ENCODE peak calls at places on chromosomes 3 and 15, in eight cellular contexts. M is right cardiac atrium; B is vagina; Q is CD4-positive, CD25-positive, alpha-beta regulatory T cell; V is GM23248; U is transverse colon; I is aorta; D is stomach. E is an unnamed sample.

GRCh38 chr15:91302588-91303439 is 202.8 kb downstream of the SV2B start:
- DNase-seq in M (no peak), B (no peak), Q (peak; percentile 61), V (peak; percentile 76), U (peak; percentile 16), I (no peak), D (no peak), E (no peak)

GRCh38 chr15:91018178-91018577 is 4.2 kb downstream of the VPS33B start:
- DNase-seq in M (no peak), B (no peak), Q (no peak), V (no peak), U (no peak), I (no peak), D (no peak), E (no peak)

GRCh38 chr3:58994746-58995330 is 55.0 kb downstream of the CFAP20DC start:
- DNase-seq in M (no peak), B (no peak), Q (peak; percentile 41), V (peak; percentile 83), U (peak; percentile 18), I (no peak), D (no peak), E (no peak)

GRCh38 chr3:8732413-8732812 is 1.2 kb upstream of the CAV3 start:
- DNase-seq in M (no peak), B (no peak), Q (no peak), V (no peak), U (no peak), I (no peak), D (no peak), E (no peak)

GRCh38 chr3:68162644-68163043 is 508.2 kb upstream of the SUCLG2 start:
- DNase-seq in M (no peak), B (no peak), Q (no peak), V (no peak), U (no peak), I (no peak), D (no peak), E (no peak)

GRCh38 chr3:134374791-134375541 is 719 bp upstream of the AMOTL2 start:
- DNase-seq in M (peak; percentile 79), B (no peak), Q (no peak), V (no peak), U (peak; percentile 67), I (peak; percentile 75), D (peak; percentile 77), E (peak; percentile 52)

GRCh38 chr3:147656023-147656422 is 246.9 kb downstream of the ZIC1 start:
- DNase-seq in M (no peak), B (no peak), Q (no peak), V (peak; percentile 27), U (no peak), I (no peak), D (no peak), E (no peak)

GRCh38 chr3:77303943-77304778 is 264.3 kb downstream of the ROBO2 start:
- DNase-seq in M (no peak), B (no peak), Q (no peak), V (no peak), U (no peak), I (no peak), D (no peak), E (no peak)

GRCh38 chr3:95923496-95924210 is 890.7 kb upstream of the EPHA6 start:
- DNase-seq in M (no peak), B (no peak), Q (no peak), V (peak; percentile 96), U (no peak), I (no peak), D (no peak), E (no peak)

GRCh38 chr3:146125946-146126345 is 35.0 kb downstream of the PLOD2 start:
- DNase-seq in M (no peak), B (no peak), Q (no peak), V (peak; percentile 95), U (no peak), I (no peak), D (no peak), E (no peak)

GRCh38 chr15:63943829-63944680 is 102.2 kb downstream of the DAPK2 start:
- DNase-seq in M (no peak), B (no peak), Q (no peak), V (no peak), U (no peak), I (peak; percentile 60), D (no peak), E (no peak)

GRCh38 chr3:168877899-168878298 is 782.2 kb upstream of the GOLIM4 start:
- DNase-seq in M (no peak), B (no peak), Q (no peak), V (no peak), U (no peak), I (no peak), D (peak; percentile 33), E (no peak)

GRCh38 chr3:155248531-155249187 is 44.8 kb downstream of the STRIT1 start:
- DNase-seq in M (no peak), B (no peak), Q (no peak), V (no peak), U (no peak), I (no peak), D (no peak), E (no peak)

GRCh38 chr3:155252021-155252420 is 41.5 kb downstream of the STRIT1 start:
- DNase-seq in M (no peak), B (no peak), Q (no peak), V (no peak), U (no peak), I (no peak), D (no peak), E (no peak)

GRCh38 chr3:155254445-155254844 is 39.0 kb downstream of the STRIT1 start:
- DNase-seq in M (no peak), B (no peak), Q (no peak), V (no peak), U (no peak), I (no peak), D (no peak), E (no peak)

GRCh38 chr3:155252535-155252934 is 40.9 kb downstream of the STRIT1 start:
- DNase-seq in M (no peak), B (no peak), Q (no peak), V (peak; percentile 49), U (no peak), I (no peak), D (no peak), E (no peak)
- H3K9me3 ChIP-seq in M (no peaks in the 10 kb centered on the region), B (peaks cover 3% of the 10 kb centered on the region), Q (no peaks in the 10 kb centered on the region), V (no peaks in the 10 kb centered on the region), U (no peaks in the 10 kb centered on the region), I (no peaks in the 10 kb centered on the region), D (peaks cover 6% of the 10 kb centered on the region), E (peaks cover 5% of the 10 kb centered on the region)

GRCh38 chr15:58438956-58439355 is 7.2 kb downstream of the LIPC start:
- DNase-seq in M (no peak), B (no peak), Q (peak; percentile 25), V (peak; percentile 77), U (peak; percentile 47), I (no peak), D (no peak), E (no peak)
- H3K27ac ChIP-seq in M (peak overlapping the region; percentile 25), B (no peak overlapping the region), Q (no peak overlapping the region), V (no peak overlapping the region), U (no peak overlapping the region), I (no peak overlapping the region), D (no peak overlapping the region), E (no peak overlapping the region)

GRCh38 chr15:26644948-26645347 is 127.9 kb downstream of the GABRB3 start:
- DNase-seq in M (no peak), B (no peak), Q (no peak), V (no peak), U (no peak), I (no peak), D (no peak), E (no peak)
- H3K9me3 ChIP-seq in M (no peaks in the 10 kb centered on the region), B (no peaks in the 10 kb centered on the region), Q (peaks cover 2% of the 10 kb centered on the region), V (no peaks in the 10 kb centered on the region), U (no peaks in the 10 kb centered on the region), I (peaks cover 3% of the 10 kb centered on the region), D (peaks cover 11% of the 10 kb centered on the region), E (no peaks in the 10 kb centered on the region)

DNA sequence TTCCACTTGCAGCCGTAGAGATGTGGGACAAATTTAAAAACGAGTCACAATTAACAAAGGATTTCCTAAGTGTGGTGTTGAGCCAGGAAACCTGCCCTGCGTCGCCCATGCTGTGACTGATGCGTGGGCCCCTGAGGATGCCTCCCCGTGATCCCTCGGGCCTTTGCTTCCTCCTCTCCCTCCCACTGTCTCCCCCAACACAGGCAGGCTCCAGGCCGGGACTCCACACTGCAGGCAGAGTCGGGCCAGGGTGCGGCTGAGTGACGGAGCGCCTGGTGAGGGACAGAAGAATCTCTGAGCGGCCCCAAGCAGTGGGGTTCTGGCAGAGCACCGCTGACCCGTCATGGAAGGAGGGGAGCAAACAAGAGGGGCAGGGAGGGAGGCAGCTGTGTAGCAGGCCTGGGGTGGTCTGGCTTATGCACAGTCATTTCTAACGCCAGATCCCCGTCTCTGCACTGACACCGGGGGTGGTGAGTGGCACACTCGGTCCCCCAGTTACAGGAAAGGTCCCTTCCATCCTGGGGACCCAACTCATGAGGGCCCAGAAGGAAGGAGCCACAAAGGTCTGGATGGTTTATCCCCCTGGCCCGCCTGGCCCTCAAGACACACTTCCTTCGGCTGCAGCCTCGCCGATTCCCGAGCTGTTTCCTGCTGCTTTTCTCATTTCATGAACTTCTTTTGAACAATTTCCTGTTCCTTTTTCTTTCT is 91.0 kb downstream of the XXYLT1 start:
- DNase-seq in M (peak; percentile 76), B (no peak), Q (no peak), V (no peak), U (no peak), I (no peak), D (no peak), E (no peak)
- H3K27ac ChIP-seq in M (peak overlapping the region; percentile 66), B (peak overlapping the region; percentile 8), Q (no peak overlapping the region), V (no peak overlapping the region), U (peak overlapping the region; percentile 51), I (no peak overlapping the region), D (peak overlapping the region; percentile 41), E (peak overlapping the region; percentile 37)